ENCODE peak calls at places on chromosomes 11 and 22, in nine cellular contexts. H, K, Y, J, U, S, G, D and W are unnamed samples.

GRCh38 chr11:2777871-2778629 is 78.3 kb upstream of the KCNQ1OT1 start:
- DNase-seq in J (no peak), G (no peak), U (peak; percentile 24), H (no peak), K (no peak), S (no peak), Y (no peak), D (peak; percentile 8), W (peak; percentile 71)

GRCh38 chr22:41305646-41306045 is 4.3 kb downstream of the ZC3H7B start:
- DNase-seq in H (no peak), U (peak; percentile 57), Y (no peak), D (no peak), S (no peak), G (peak; percentile 56), K (no peak), J (peak; percentile 78), W (no peak)

GRCh38 chr11:8313504-8314090 is 49.9 kb upstream of the LMO1 start:
- DNase-seq in G (no peak), Y (no peak), K (no peak), J (no peak), H (no peak), S (no peak), U (no peak), D (no peak), W (no peak)

GRCh38 chr22:35634015-35634414 is 14.2 kb upstream of the APOL6 start:
- DNase-seq in H (no peak), U (no peak), S (no peak), Y (no peak), K (no peak), J (no peak), G (no peak), D (no peak), W (peak; percentile 24)

GRCh38 chr11:123238297-123238696 is 43.2 kb upstream of the CLMP start:
- DNase-seq in U (no peak), Y (peak; percentile 97), D (no peak), K (no peak), H (no peak), J (peak; percentile 96), S (peak; percentile 41), G (peak; percentile 33), W (no peak)

GRCh38 chr11:4065601-4066377 is 28.8 kb upstream of the RRM1 start:
- DNase-seq in K (no peak), J (no peak), S (no peak), D (no peak), U (no peak), H (no peak), Y (no peak), G (no peak), W (no peak)

GRCh38 chr11:88552377-88553029 is 215.0 kb upstream of the CTSC start:
- DNase-seq in K (peak; percentile 79), D (peak; percentile 13), Y (peak; percentile 75), G (no peak), S (peak; percentile 71), H (peak; percentile 76), J (peak; percentile 56), U (peak; percentile 59), W (no peak)

GRCh38 chr11:2741377-2742131 is 41.8 kb upstream of the KCNQ1OT1 start:
- DNase-seq in G (peak; percentile 77), U (no peak), K (no peak), D (no peak), S (peak; percentile 61), Y (peak; percentile 94), H (no peak), J (peak; percentile 74), W (peak; percentile 84)

GRCh38 chr22:38305481-38306448 is 11.5 kb downstream of the CSNK1E start:
- DNase-seq in G (peak; percentile 33), Y (peak; percentile 69), K (peak; percentile 40), U (peak; percentile 47), J (no peak), D (no peak), H (peak; percentile 95), S (peak; percentile 66), W (no peak)

DNA sequence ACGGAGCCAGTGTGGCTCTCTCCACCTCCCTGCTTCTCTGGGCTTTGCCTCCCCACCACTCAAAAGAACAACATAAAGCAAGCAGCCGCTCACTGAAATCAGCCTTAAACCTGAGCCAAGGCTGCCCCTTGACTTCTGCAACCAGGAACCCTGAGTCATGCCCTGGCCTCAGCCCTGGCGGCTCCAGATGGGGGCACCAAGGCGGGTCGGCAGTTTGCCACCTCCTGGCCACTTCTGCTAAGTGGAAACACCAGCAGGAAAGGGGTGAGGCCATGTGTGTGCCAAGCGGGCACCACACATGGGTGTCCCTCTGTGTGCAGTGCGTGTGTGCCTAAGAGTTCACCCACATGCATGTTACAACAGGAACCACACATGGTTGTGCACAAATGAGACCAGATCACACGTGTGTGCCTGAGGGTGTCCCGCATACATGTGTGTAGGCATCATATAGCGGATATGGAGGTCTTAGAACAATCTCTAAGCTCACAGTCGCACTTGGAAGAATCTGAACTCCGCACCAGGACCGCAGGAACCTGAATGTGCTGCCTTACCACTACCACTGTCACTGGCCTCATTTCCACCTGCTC is 221.2 kb downstream of the MN1 start:
- DNase-seq in K (no peak), J (no peak), U (no peak), D (no peak), S (no peak), Y (no peak), H (no peak), G (no peak), W (no peak)
- TF ChIP-seq CTCF in K (no peak), J (no peak), U (no peak), D (no peak), S (no peak), Y (no peak), H (no peak), G (no peak), W (no peak)

GRCh38 chr11:64866173-64866491 is 12.3 kb downstream of the EHD1 start:
- DNase-seq in S (no peak), H (peak; percentile 67), J (no peak), G (no peak), U (no peak), K (no peak), Y (no peak), D (no peak), W (no peak)

GRCh38 chr11:64865286-64866172 is 12.9 kb downstream of the EHD1 start:
- DNase-seq in G (peak; percentile 88), U (no peak), J (peak; percentile 81), S (no peak), K (no peak), H (peak; percentile 91), D (no peak), Y (peak; percentile 76), W (no peak)

GRCh38 chr11:64864135-64864472 is 14.3 kb downstream of the EHD1 start:
- DNase-seq in Y (no peak), G (no peak), U (no peak), D (no peak), H (peak; percentile 27), S (no peak), J (no peak), K (no peak), W (no peak)

GRCh38 chr11:64863381-64864060 is 14.9 kb downstream of the EHD1 start:
- DNase-seq in H (no peak), K (no peak), D (no peak), Y (no peak), S (no peak), J (no peak), G (no peak), U (no peak), W (no peak)

GRCh38 chr11:64864473-64865285 is 13.7 kb downstream of the EHD1 start:
- DNase-seq in Y (peak; percentile 89), H (peak; percentile 90), U (no peak), S (peak; percentile 85), D (no peak), G (peak; percentile 98), K (peak; percentile 42), J (peak; percentile 95), W (peak; percentile 81)
- TF ChIP-seq CTCF in Y (peak; percentile 2), H (no peak), U (no peak), S (no peak), D (no peak), G (no peak), K (no peak), J (no peak), W (no peak)

GRCh38 chr11:117061256-117061655 is 37.0 kb downstream of the SIK3 start:
- DNase-seq in U (no peak), Y (no peak), D (no peak), G (no peak), S (no peak), H (no peak), K (no peak), J (no peak), W (no peak)
- TF ChIP-seq CTCF in U (no peak), Y (no peak), D (no peak), G (no peak), S (no peak), H (no peak), K (no peak), J (no peak), W (no peak)

GRCh38 chr22:39433476-39434242 is 23.2 kb upstream of the MGAT3 start:
- DNase-seq in S (no peak), J (no peak), Y (no peak), G (no peak), D (no peak), K (no peak), U (no peak), H (no peak), W (peak; percentile 75)

GRCh38 chr22:39434243-39434653 is 22.6 kb upstream of the MGAT3 start:
- DNase-seq in H (no peak), S (no peak), J (no peak), D (no peak), G (no peak), K (no peak), Y (no peak), U (no peak), W (no peak)

GRCh38 chr22:39432361-39432811 is 24.4 kb upstream of the MGAT3 start:
- DNase-seq in G (no peak), Y (no peak), U (no peak), K (no peak), J (no peak), H (no peak), D (no peak), S (peak; percentile 1), W (peak; percentile 73)

GRCh38 chr22:39435616-39436015 is 21.2 kb upstream of the MGAT3 start:
- DNase-seq in J (no peak), U (no peak), H (no peak), G (no peak), K (no peak), S (no peak), D (no peak), Y (no peak), W (no peak)

DNA sequence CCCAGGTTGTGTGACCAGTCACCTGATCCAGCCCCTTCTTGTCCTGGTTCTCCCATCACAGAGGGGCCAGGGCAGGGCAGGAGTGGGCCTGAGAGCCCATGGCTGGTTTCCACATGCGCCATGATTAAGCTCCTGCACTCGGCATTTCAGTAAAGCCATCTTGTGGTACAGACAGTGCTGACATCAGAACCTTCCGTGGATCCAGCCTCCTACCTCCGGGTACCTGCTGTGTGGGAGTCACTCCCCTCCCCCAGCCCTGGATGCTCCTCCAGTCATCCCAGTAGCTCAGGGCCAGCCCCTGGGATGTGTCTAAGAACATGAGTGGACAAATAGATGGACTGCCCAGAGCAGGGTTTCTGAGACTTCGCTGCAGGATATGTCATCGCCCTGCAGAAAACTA is 22.1 kb upstream of the MGAT3 start:
- DNase-seq in K (no peak), G (no peak), U (no peak), H (no peak), S (no peak), D (no peak), Y (no peak), J (no peak), W (no peak)
- TF ChIP-seq CTCF in K (no peak), G (no peak), U (no peak), H (no peak), S (no peak), D (no peak), Y (no peak), J (no peak), W (no peak)